ENCODE peak calls at places on chromosomes 3 and 15, in five cellular contexts. F is T-cell; S is COLO829; Q is effector CD4-positive, alpha-beta T cell; E is CD8-positive, alpha-beta T cell. L is an unnamed sample.
A peak's percentile ranks its signal among the peaks of the same experiment; 100 is the strongest.

GRCh38 chr3:122890077-122890484 is 95.2 kb downstream of the SLC49A4 start:
- DNase-seq in F (no peak), S (peak; percentile 74), Q (no peak), E (no peak), L (no peak)

GRCh38 chr3:101010316-101010715 is 17.1 kb upstream of the ABI3BP start:
- DNase-seq in F (no peak), S (no peak), Q (no peak), E (no peak), L (no peak)

GRCh38 chr15:72599855-72600464 is 54.5 kb upstream of the GOLGA6B start:
- DNase-seq in F (peak; percentile 13), S (peak; percentile 28), Q (no peak), E (peak; percentile 30), L (peak; percentile 24)

GRCh38 chr15:56468271-56468912 is 3.5 kb upstream of the MNS1 start:
- DNase-seq in F (no peak), S (no peak), Q (no peak), E (no peak), L (peak; percentile 61)

GRCh38 chr3:172218350-172219323 is 179.3 kb downstream of the FNDC3B start:
- DNase-seq in F (no peak), S (no peak), Q (no peak), E (no peak), L (no peak)

GRCh38 chr3:53593611-53594010 is 99.2 kb downstream of the CACNA1D start:
- DNase-seq in F (no peak), S (no peak), Q (no peak), E (no peak), L (no peak)

GRCh38 chr15:96789999-96790398 is 459.5 kb downstream of the NR2F2 start:
- DNase-seq in F (no peak), S (no peak), Q (no peak), E (no peak), L (no peak)

GRCh38 chr3:45988804-45989203 is 6.8 kb downstream of the FYCO1 start:
- DNase-seq in F (no peak), S (no peak), Q (no peak), E (no peak), L (no peak)

GRCh38 chr3:155192957-155193746 is 100.3 kb downstream of the STRIT1 start:
- DNase-seq in F (no peak), S (no peak), Q (no peak), E (no peak), L (no peak)

GRCh38 chr3:123602325-123602724 is 17.5 kb upstream of the HACD2 start:
- DNase-seq in F (no peak), S (no peak), Q (no peak), E (no peak), L (no peak)

GRCh38 chr3:90261481-90262433 is 1154.3 kb downstream of the EPHA3 start:
- DNase-seq in F (no peak), S (no peak), Q (no peak), E (no peak), L (no peak)

GRCh38 chr3:32842987-32843386 is 25.2 kb downstream of the TRIM71 start:
- DNase-seq in F (no peak), S (no peak), Q (no peak), E (no peak), L (no peak)

GRCh38 chr3:16311960-16312451 is 47.0 kb downstream of the OXNAD1 start:
- DNase-seq in F (peak; percentile 55), S (no peak), Q (peak; percentile 55), E (peak; percentile 52), L (peak; percentile 55)

GRCh38 chr3:129552287-129553050 is 9.5 kb downstream of the H1-8 start:
- DNase-seq in F (no peak), S (no peak), Q (no peak), E (no peak), L (no peak)

GRCh38 chr3:131326307-131326706 is 55.3 kb upstream of the NUDT16 start:
- DNase-seq in F (no peak), S (peak; percentile 28), Q (no peak), E (no peak), L (no peak)

GRCh38 chr15:42725331-42725903 is 11.5 kb downstream of the CDAN1 start:
- DNase-seq in F (no peak), S (no peak), Q (no peak), E (no peak), L (no peak)

GRCh38 chr15:45546789-45547188 is 24.2 kb upstream of the SLC30A4 start:
- DNase-seq in F (no peak), S (no peak), Q (no peak), E (no peak), L (no peak)

GRCh38 chr3:59185586-59186381 is 136.0 kb upstream of the CFAP20DC start:
- DNase-seq in F (no peak), S (peak; percentile 56), Q (no peak), E (no peak), L (no peak)

GRCh38 chr3:23157331-23157730 is 45.8 kb upstream of the UBE2E2 start:
- DNase-seq in F (no peak), S (no peak), Q (no peak), E (no peak), L (no peak)

L was measured in CD4-positive, CD25-positive, alpha-beta regulatory T cell.